ENCODE peak calls at places on chromosomes 11 and 22, in ten cellular contexts. B is transverse colon; Z is CD4-positive, alpha-beta memory T cell; T is keratinocyte; I is effector memory CD4-positive, alpha-beta T cell; S is Caco-2; U is neural progenitor cell; R is mucosa of descending colon; E is neuronal stem cell; K is lower lobe of right lung. N is an unnamed sample.

GRCh38 chr11:44271286-44271685 is 38.7 kb downstream of the ALX4 start:
- DNase-seq in B (no peak), R (no peak), Z (no peak), U (no peak), T (no peak), I (no peak), E (no peak), S (no peak), K (no peak), N (no peak)

GRCh38 chr11:40388097-40388818 is 1071.2 kb downstream of the LRRC4C start:
- DNase-seq in S (no peak), Z (no peak), U (no peak), R (no peak), B (no peak), I (no peak), T (no peak), K (no peak), E (no peak), N (no peak)

GRCh38 chr22:40509401-40510134 is 127.0 kb downstream of the MRTFA start:
- DNase-seq in B (peak; percentile 53), K (no peak), S (peak; percentile 65), Z (no peak), T (no peak), E (no peak), I (no peak), R (no peak), U (no peak), N (no peak)

GRCh38 chr11:65424200-65425104 is 1.9 kb downstream of the NEAT1 start:
- DNase-seq in Z (peak; percentile 50), K (peak; percentile 57), B (peak; percentile 69), S (no peak), R (no peak), U (no peak), E (no peak), I (peak; percentile 43), T (no peak), N (no peak)

GRCh38 chr11:112965601-112966125 is 4.4 kb downstream of the NCAM1 start:
- DNase-seq in Z (no peak), E (no peak), U (peak; percentile 10), S (no peak), I (no peak), R (no peak), T (no peak), B (no peak), K (no peak), N (no peak)

GRCh38 chr11:81444306-81444705 is 1289.4 kb downstream of the FAM181B start:
- DNase-seq in E (no peak), U (peak; percentile 34), I (no peak), K (no peak), Z (no peak), T (no peak), B (no peak), R (no peak), S (no peak), N (no peak)

GRCh38 chr11:102868359-102868758 is 6.4 kb downstream of the MMP12 start:
- DNase-seq in Z (no peak), S (no peak), R (no peak), I (no peak), B (no peak), T (no peak), E (no peak), U (no peak), K (no peak), N (no peak)

GRCh38 chr11:36352919-36353318 is 56.8 kb downstream of the PRR5L start:
- DNase-seq in U (no peak), B (no peak), S (no peak), R (no peak), T (no peak), Z (peak; percentile 88), K (no peak), I (peak; percentile 64), E (no peak), N (peak; percentile 66)

GRCh38 chr22:31973739-31974138 is 29.4 kb downstream of the YWHAH start:
- DNase-seq in U (no peak), I (no peak), E (no peak), B (peak; percentile 87), Z (no peak), S (no peak), R (peak; percentile 82), T (no peak), K (no peak), N (no peak)

GRCh38 chr22:38835888-38836301 is 7.9 kb downstream of the NPTXR start:
- DNase-seq in Z (no peak), T (no peak), U (no peak), S (no peak), R (no peak), B (no peak), E (no peak), I (no peak), K (no peak), N (no peak)

GRCh38 chr11:47257518-47258316 is at the start of gene NR1H3:
- DNase-seq in R (peak; percentile 83), U (peak; percentile 79), B (peak; percentile 82), S (peak; percentile 89), K (peak; percentile 87), E (peak; percentile 58), Z (no peak), T (no peak), I (no peak), N (no peak)

DNA sequence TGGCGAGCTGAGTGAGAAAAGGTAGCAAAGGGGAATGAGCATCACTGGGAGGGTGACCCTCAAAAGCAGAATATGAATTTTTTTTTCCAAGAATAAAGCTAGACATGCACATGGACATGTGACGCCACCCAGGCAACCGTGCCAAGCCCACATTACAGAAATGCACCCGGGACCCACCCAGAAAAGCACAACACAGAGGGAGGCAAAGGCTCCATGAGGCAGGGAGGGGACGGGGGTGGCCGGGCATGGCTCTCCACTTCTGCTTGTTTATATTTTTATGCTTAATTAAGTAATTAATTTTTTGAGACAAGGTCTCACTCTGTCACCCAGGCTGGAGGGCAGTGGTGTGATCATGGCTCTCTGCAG is 1524.3 kb downstream of the BRD1 start:
- DNase-seq in R (no peak), Z (no peak), U (no peak), I (no peak), K (no peak), S (no peak), B (no peak), T (no peak), E (no peak), N (no peak)
- H3K9me3 ChIP-seq in R (no peaks in the 10 kb centered on the region), Z (no peaks in the 10 kb centered on the region), U (no peaks in the 10 kb centered on the region), I (no peaks in the 10 kb centered on the region), K (no peaks in the 10 kb centered on the region), S (no peaks in the 10 kb centered on the region), B (no peaks in the 10 kb centered on the region), T (peaks cover 22% of the 10 kb centered on the region), E (no peaks in the 10 kb centered on the region), N (no peaks in the 10 kb centered on the region)

GRCh38 chr11:94792453-94792852 is 24.3 kb downstream of the AMOTL1 start:
- DNase-seq in S (no peak), B (no peak), T (no peak), Z (no peak), R (no peak), I (no peak), K (no peak), E (no peak), U (no peak), N (no peak)

GRCh38 chr11:94793002-94793401 is 24.8 kb downstream of the AMOTL1 start:
- DNase-seq in R (no peak), Z (no peak), I (no peak), U (no peak), T (no peak), S (no peak), E (no peak), K (no peak), B (no peak), N (no peak)

GRCh38 chr11:94795799-94796580 is 27.8 kb downstream of the AMOTL1 start:
- DNase-seq in Z (no peak), U (no peak), T (no peak), S (no peak), B (no peak), K (no peak), I (no peak), R (no peak), E (no peak), N (no peak)

GRCh38 chr11:94794287-94795168 is 26.4 kb downstream of the AMOTL1 start:
- DNase-seq in I (no peak), Z (no peak), K (peak; percentile 66), T (no peak), E (no peak), U (no peak), R (no peak), S (no peak), B (no peak), N (no peak)

GRCh38 chr11:94793822-94794221 is 25.7 kb downstream of the AMOTL1 start:
- DNase-seq in B (no peak), K (no peak), U (no peak), R (no peak), E (no peak), I (no peak), Z (no peak), T (no peak), S (no peak), N (no peak)
- H3K4me1 ChIP-seq in B (peaks cover 29% of the 10 kb centered on the region), K (peaks cover 58% of the 10 kb centered on the region), U (no peaks in the 10 kb centered on the region), R (no peaks in the 10 kb centered on the region), E (no peaks in the 10 kb centered on the region), I (no peaks in the 10 kb centered on the region), Z (no peaks in the 10 kb centered on the region), T (peaks cover 40% of the 10 kb centered on the region), S (peaks cover 42% of the 10 kb centered on the region), N (no peaks in the 10 kb centered on the region)

GRCh38 chr11:111833524-111833923 is 37.9 kb downstream of the ALG9 start:
- DNase-seq in K (no peak), I (no peak), Z (no peak), R (no peak), S (no peak), E (no peak), U (no peak), T (no peak), B (no peak), N (no peak)

GRCh38 chr11:111834432-111835163 is 36.8 kb downstream of the ALG9 start:
- DNase-seq in T (no peak), Z (no peak), R (no peak), E (no peak), I (no peak), U (no peak), K (no peak), B (no peak), S (no peak), N (no peak)

GRCh38 chr11:111823629-111824028 is 47.8 kb downstream of the ALG9 start:
- DNase-seq in R (no peak), U (no peak), I (no peak), B (no peak), K (no peak), S (no peak), E (no peak), T (no peak), Z (no peak), N (no peak)

GRCh38 chr11:111826322-111826950 is 44.9 kb downstream of the ALG9 start:
- DNase-seq in R (no peak), I (no peak), S (no peak), E (no peak), U (no peak), T (no peak), Z (no peak), K (no peak), B (no peak), N (no peak)

GRCh38 chr11:111829185-111829968 is 42.0 kb downstream of the ALG9 start:
- DNase-seq in B (no peak), U (no peak), I (no peak), E (no peak), S (no peak), K (no peak), R (no peak), T (no peak), Z (no peak), N (no peak)
- H3K36me3 ChIP-seq in B (no peaks in the 10 kb centered on the region), U (no peaks in the 10 kb centered on the region), I (peaks cover 6% of the 10 kb centered on the region), E (peaks cover 41% of the 10 kb centered on the region), S (no peaks in the 10 kb centered on the region), K (peaks cover 29% of the 10 kb centered on the region), R (no peaks in the 10 kb centered on the region), T (peaks cover 4% of the 10 kb centered on the region), Z (no peaks in the 10 kb centered on the region), N (no peaks in the 10 kb centered on the region)

GRCh38 chr22:47597041-47597440 is 834.6 kb downstream of the TBC1D22A start:
- DNase-seq in K (no peak), Z (no peak), I (no peak), S (peak; percentile 56), U (no peak), R (no peak), T (no peak), B (no peak), E (no peak), N (no peak)
- H3K9me3 ChIP-seq in K (no peaks in the 10 kb centered on the region), Z (no peaks in the 10 kb centered on the region), I (no peaks in the 10 kb centered on the region), S (no peaks in the 10 kb centered on the region), U (peaks cover 4% of the 10 kb centered on the region), R (no peaks in the 10 kb centered on the region), T (peaks cover 3% of the 10 kb centered on the region), B (no peaks in the 10 kb centered on the region), E (no peaks in the 10 kb centered on the region), N (no peaks in the 10 kb centered on the region)